ENCODE peak calls at places on chromosomes 3 and 15, in seven cellular contexts. D is AG08396; E is fibroblast of lung; F is activated CD4-positive, alpha-beta T cell treated with anti-CD3 and anti-CD28 coated beads, Interleukin-2, amount 50 U/mL, for 1 hour; Z is iris pigment epithelial cell; K is NCI-H1105; R is fibroblast of the conjunctiva. H is an unnamed sample.

GRCh38 chr3:100463002-100463401 is 29.4 kb upstream of the TMEM45A start:
- DNase-seq in F (no peak), D (peak), Z (peak), R (peak), E (peak), K (peak), H (no peak)

GRCh38 chr3:127820871-127821853 is 1.2 kb downstream of the MGLL start:
- DNase-seq in D (no peak), R (no peak), K (peak), E (peak), F (no peak), Z (no peak), H (no peak)

GRCh38 chr3:136990826-136991225 is 33.0 kb downstream of the IL20RB start:
- DNase-seq in K (no peak), Z (no peak), F (no peak), R (no peak), D (no peak), E (no peak), H (no peak)

GRCh38 chr15:99440551-99441426 is 125.0 kb upstream of the MEF2A start:
- DNase-seq in R (no peak), F (no peak), E (no peak), Z (no peak), D (no peak), K (peak), H (peak)

GRCh38 chr3:113300596-113300995 is 89.2 kb downstream of the BOC start:
- DNase-seq in E (no peak), D (no peak), R (no peak), K (no peak), F (no peak), Z (no peak), H (no peak)

GRCh38 chr15:73858062-73858461 is 15.3 kb upstream of the TBC1D21 start:
- DNase-seq in F (no peak), E (no peak), K (no peak), D (no peak), Z (no peak), R (no peak), H (no peak)

GRCh38 chr3:68007621-68008226 is 353.3 kb upstream of the SUCLG2 start:
- DNase-seq in F (peak), E (no peak), R (no peak), Z (no peak), D (no peak), K (no peak), H (no peak)

GRCh38 chr3:103136621-103137020 is 701.8 kb downstream of the ZPLD1 start:
- DNase-seq in Z (no peak), E (no peak), K (no peak), R (no peak), D (no peak), F (no peak), H (no peak)

GRCh38 chr3:138435840-138436239 is 1.4 kb downstream of the ESYT3 start:
- DNase-seq in D (no peak), F (no peak), R (no peak), K (no peak), Z (no peak), E (no peak), H (no peak)

H was measured in sigmoid colon.